ENCODE peak calls at places on chromosome 12, in five cellular contexts. N is neuronal stem cell, G is mesendoderm, A is H9, C is trophoblast cell. P is an unnamed sample.

GRCh38 chr12:62466018-62466595 is 519 bp upstream of the MON2 start:
- DNase-seq in G (peak), N (no peak), A (peak), C (peak), P (peak)

GRCh38 chr12:124217508-124217981 is 77.3 kb upstream of the RFLNA start:
- DNase-seq in N (peak), G (no peak), C (no peak), A (no peak), P (no peak)

GRCh38 chr12:3777206-3777809 is 24.4 kb upstream of the CRACR2A start:
- DNase-seq in C (peak), N (peak), G (peak), A (no peak), P (peak)

GRCh38 chr12:68482660-68483059 is 128.0 kb upstream of the RAP1B start:
- DNase-seq in G (no peak), A (no peak), N (no peak), C (no peak), P (no peak)

GRCh38 chr12:124053855-124054254 is 80.8 kb downstream of the ZNF664 start:
- DNase-seq in A (peak), N (peak), C (peak), G (peak), P (peak)

GRCh38 chr12:39612250-39612649 is 7.4 kb downstream of the ABCD2 start:
- DNase-seq in G (no peak), A (no peak), N (no peak), C (no peak), P (no peak)

GRCh38 chr12:126742326-126742725 is 1524.6 kb upstream of the TMEM132C start:
- DNase-seq in N (no peak), C (no peak), A (no peak), G (no peak), P (no peak)

GRCh38 chr12:41967668-41968649 is 176.7 kb downstream of the GXYLT1 start:
- DNase-seq in A (peak), C (no peak), N (peak), G (peak), P (no peak)

GRCh38 chr12:59093090-59093489 is 172.8 kb upstream of the LRIG3 start:
- DNase-seq in C (no peak), G (no peak), A (no peak), N (no peak), P (peak)

GRCh38 chr12:21643758-21644157 is 13.9 kb downstream of the LDHB start:
- DNase-seq in N (no peak), G (no peak), C (no peak), A (no peak), P (no peak)

GRCh38 chr12:58920102-58920955 is at the start of gene LRIG3:
- DNase-seq in A (peak), N (peak), C (peak), G (peak), P (peak)

GRCh38 chr12:4421590-4422031 is 24.0 kb downstream of the FGF6 start:
- DNase-seq in G (peak), C (no peak), N (peak), A (no peak), P (peak)

GRCh38 chr12:84561362-84561761 is 351.2 kb downstream of the SLC6A15 start:
- DNase-seq in C (no peak), A (no peak), G (no peak), N (no peak), P (no peak)

GRCh38 chr12:47734725-47735480 is 9.6 kb upstream of the ENDOU start:
- DNase-seq in G (peak), A (peak), C (no peak), N (no peak), P (no peak)

GRCh38 chr12:50992814-50993213 is 33.4 kb downstream of the SLC11A2 start:
- DNase-seq in G (no peak), N (no peak), A (no peak), C (no peak), P (peak)

GRCh38 chr12:98635657-98636323 is 8.8 kb downstream of the IKBIP start:
- DNase-seq in C (peak), A (no peak), G (peak), N (no peak), P (peak)

GRCh38 chr12:52318241-52318990 is 2.8 kb downstream of the KRT83 start:
- DNase-seq in C (no peak), A (no peak), N (no peak), G (no peak), P (no peak)

GRCh38 chr12:124337628-124338027 is 42.7 kb downstream of the RFLNA start:
- DNase-seq in A (no peak), G (no peak), C (no peak), N (no peak), P (no peak)

GRCh38 chr12:126719886-126720666 is 1546.9 kb upstream of the TMEM132C start:
- DNase-seq in G (no peak), N (no peak), A (no peak), C (no peak), P (no peak)

GRCh38 chr12:5898874-5899273 is 46.2 kb downstream of the ANO2 start:
- DNase-seq in A (peak), G (peak), N (no peak), C (peak), P (no peak)

GRCh38 chr12:75953312-75953906 is 78.2 kb downstream of the PHLDA1 start:
- DNase-seq in N (no peak), A (no peak), G (no peak), C (peak), P (peak)

GRCh38 chr12:68793436-68793835 is 14.5 kb upstream of the MDM2 start:
- DNase-seq in G (no peak), C (no peak), N (no peak), A (no peak), P (no peak)

GRCh38 chr12:77113971-77114370 is 48.6 kb upstream of the E2F7 start:
- DNase-seq in G (no peak), A (no peak), C (no peak), N (no peak), P (peak)

GRCh38 chr12:6963741-6964446 is 6.6 kb downstream of the PHB2 start:
- DNase-seq in A (peak), C (no peak), N (no peak), G (no peak), P (no peak)

GRCh38 chr12:77131977-77132490 is 66.7 kb upstream of the E2F7 start:
- DNase-seq in C (no peak), G (no peak), A (no peak), N (no peak), P (no peak)

GRCh38 chr12:90922068-90922743 is 32.8 kb downstream of the CCER1 start:
- DNase-seq in C (no peak), N (no peak), A (no peak), G (no peak), P (peak)

GRCh38 chr12:67651380-67651695 is 2.8 kb downstream of the DYRK2 start:
- DNase-seq in C (no peak), N (no peak), G (peak), A (no peak), P (peak)

GRCh38 chr12:112711507-112711906 is 80.0 kb upstream of the RPH3A start:
- DNase-seq in G (no peak), N (no peak), A (no peak), C (no peak), P (no peak)

GRCh38 chr12:113470871-113471618 is 626 bp downstream of the LHX5 start:
- DNase-seq in A (peak), C (no peak), N (peak), G (no peak), P (no peak)

GRCh38 chr12:132432721-132433577 is 57.0 kb upstream of the FBRSL1 start:
- DNase-seq in N (no peak), G (no peak), C (no peak), A (no peak), P (peak)

GRCh38 chr12:51391047-51391837 is at the start of gene GALNT6:
- DNase-seq in C (peak), G (peak), A (peak), N (peak), P (no peak)

GRCh38 chr12:31440134-31440533 is 114.2 kb upstream of the SINHCAF start:
- DNase-seq in C (no peak), A (no peak), N (no peak), G (peak), P (no peak)

GRCh38 chr12:123713398-123714301 is 1.5 kb downstream of the ATP6V0A2 start:
- DNase-seq in N (no peak), C (no peak), G (peak), A (no peak), P (peak)

GRCh38 chr12:52434096-52434733 is at the start of gene KRT75:
- DNase-seq in G (no peak), N (no peak), A (peak), C (no peak), P (no peak)

GRCh38 chr12:70398002-70398401 is 31.9 kb downstream of the KCNMB4 start:
- DNase-seq in N (no peak), C (no peak), G (no peak), A (no peak), P (no peak)

GRCh38 chr12:25615119-25615518 is 62.0 kb upstream of the LMNTD1 start:
- DNase-seq in A (no peak), N (no peak), G (peak), C (peak), P (peak)

GRCh38 chr12:22702690-22703089 is 77.7 kb downstream of the ETNK1 start:
- DNase-seq in G (no peak), A (no peak), N (no peak), C (no peak), P (no peak)

GRCh38 chr12:108640802-108641445 is 7.2 kb upstream of the SELPLG start:
- DNase-seq in A (peak), C (no peak), N (no peak), G (no peak), P (peak)

GRCh38 chr12:67940780-67941243 is 48.4 kb upstream of the IFNG-AS1 start:
- DNase-seq in A (no peak), G (peak), N (no peak), C (peak), P (peak)

DNA sequence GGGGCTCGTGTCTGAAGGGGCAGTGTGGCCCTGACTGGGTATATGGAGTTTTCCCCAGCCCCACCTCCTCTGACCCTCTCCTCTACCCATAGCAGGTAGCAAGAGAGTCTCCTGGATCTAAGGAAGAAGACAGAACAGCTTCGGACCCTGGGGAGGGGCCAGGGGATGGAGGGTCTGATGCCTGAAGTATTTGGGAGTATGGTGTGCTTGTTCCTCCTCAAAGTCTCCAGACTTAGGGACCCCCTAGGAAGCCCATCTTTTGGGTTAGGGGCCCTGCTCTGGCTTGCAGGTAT is 579 bp upstream of the HOXC8 start:
- DNase-seq in G (no peak), A (no peak), C (no peak), N (no peak), P (no peak)
- H2BK120ac ChIP-seq in G (no peak), A (no peak), C (no peak), N (no peak), P (no peak)

GRCh38 chr12:12272869-12273268 is 6.0 kb upstream of the LRP6 start:
- DNase-seq in N (no peak), A (no peak), C (no peak), G (peak), P (no peak)
- H2BK120ac ChIP-seq in N (no peak), A (no peak), C (peak), G (no peak), P (peak)

GRCh38 chr12:8913702-8914032 is 642 bp upstream of the PHC1 start:
- DNase-seq in A (no peak), C (no peak), N (no peak), G (no peak), P (no peak)
- H2BK120ac ChIP-seq in A (no peak), C (no peak), N (no peak), G (peak), P (peak)

DNA sequence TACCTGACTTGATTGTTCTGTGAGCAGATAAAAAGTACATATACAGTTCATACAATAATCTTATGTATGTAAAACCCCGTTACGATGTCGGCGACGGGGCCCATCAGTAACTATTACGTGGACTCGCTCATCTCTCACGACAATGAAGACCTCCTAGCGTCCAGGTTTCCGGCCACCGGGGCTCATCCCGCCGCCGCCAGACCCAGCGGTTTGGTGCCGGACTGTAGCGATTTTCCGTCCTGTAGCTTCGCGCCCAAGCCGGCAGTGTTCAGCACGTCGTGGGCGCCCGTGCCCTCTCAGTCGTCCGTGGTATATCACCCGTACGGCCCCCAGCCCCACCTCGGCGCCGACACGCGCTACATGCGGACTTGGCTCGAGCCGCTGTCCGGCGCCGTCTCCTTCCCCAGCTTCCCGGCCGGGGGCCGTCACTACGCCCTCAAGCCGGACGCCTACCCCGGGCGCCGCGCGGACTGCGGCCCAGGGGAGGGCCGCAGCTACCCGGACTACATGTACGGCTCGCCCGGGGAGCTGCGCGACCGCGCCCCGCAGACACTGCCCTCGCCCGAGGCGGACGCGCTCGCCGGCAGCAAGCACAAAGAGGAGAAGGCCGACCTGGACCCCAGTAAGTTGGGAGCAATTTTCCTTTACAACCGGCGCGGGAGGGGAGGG is at the start of gene HOXC9:
- DNase-seq in N (no peak), C (no peak), G (no peak), A (no peak), P (no peak)
- H2BK120ac ChIP-seq in N (no peak), C (no peak), G (no peak), A (no peak), P (no peak)

GRCh38 chr12:44942714-44943113 is 66.6 kb upstream of the NELL2 start:
- DNase-seq in C (no peak), A (no peak), G (no peak), N (no peak), P (no peak)
- H2BK120ac ChIP-seq in C (no peak), A (no peak), G (no peak), N (no peak), P (no peak)

GRCh38 chr12:12901158-12901791 is 9.9 kb downstream of the GPRC5A start:
- DNase-seq in G (no peak), A (no peak), C (peak), N (no peak), P (peak)

GRCh38 chr12:12898911-12899511 is 7.6 kb downstream of the GPRC5A start:
- DNase-seq in A (no peak), N (no peak), C (no peak), G (no peak), P (no peak)

GRCh38 chr12:12898136-12898712 is 6.9 kb downstream of the GPRC5A start:
- DNase-seq in A (no peak), C (no peak), G (no peak), N (no peak), P (no peak)

GRCh38 chr12:12900786-12901157 is 9.4 kb downstream of the GPRC5A start:
- DNase-seq in C (no peak), A (no peak), N (no peak), G (no peak), P (no peak)

DNA sequence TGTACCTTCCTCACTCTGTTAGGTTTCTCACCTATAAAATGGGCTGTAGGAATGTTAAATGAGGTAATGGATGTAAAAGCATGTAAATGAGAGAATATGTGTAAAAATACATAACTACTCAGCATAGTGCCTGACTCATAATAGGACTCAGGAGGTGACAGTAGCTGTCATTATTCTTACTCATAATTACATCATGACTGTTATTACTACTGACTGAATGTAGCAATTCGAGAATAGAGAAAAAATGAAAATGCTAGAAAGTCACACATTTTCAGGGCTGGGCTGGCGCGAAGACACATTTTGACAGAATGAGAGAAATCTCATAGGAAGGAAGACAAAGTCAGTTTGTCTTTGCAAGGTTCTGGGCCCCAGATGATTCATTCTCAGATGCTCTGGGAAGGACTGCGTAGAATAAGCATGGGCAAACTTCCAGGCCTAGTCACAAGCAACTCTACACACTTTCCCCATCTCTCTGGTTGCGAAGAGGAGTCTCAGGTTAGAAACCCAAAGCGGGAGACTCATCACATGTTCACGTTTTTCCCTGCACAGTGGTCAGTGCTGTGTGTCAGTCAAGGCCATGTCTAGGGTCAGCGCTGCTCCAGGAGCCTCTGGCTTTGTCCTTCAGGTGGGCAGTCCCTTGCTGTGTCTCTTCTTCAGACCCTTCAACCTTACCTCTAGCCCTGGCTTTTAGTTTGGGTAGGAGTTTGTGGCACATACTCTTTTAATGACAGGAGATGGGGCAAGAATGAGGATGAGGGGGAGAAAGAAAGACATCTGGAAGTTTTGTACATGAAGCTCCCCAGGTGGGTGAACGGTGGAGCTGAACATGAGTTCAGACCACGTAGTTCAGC is 8.4 kb downstream of the GPRC5A start:
- DNase-seq in N (no peak), A (no peak), G (no peak), C (no peak), P (peak)
- H2BK120ac ChIP-seq in N (no peak), A (no peak), G (no peak), C (no peak), P (peak)

GRCh38 chr12:57033428-57033827 is 16.5 kb downstream of the MYO1A start:
- DNase-seq in G (no peak), C (no peak), A (no peak), N (no peak), P (no peak)

GRCh38 chr12:57027805-57028153 is 11.4 kb upstream of the TAC3 start:
- DNase-seq in A (no peak), G (peak), C (no peak), N (no peak), P (no peak)

GRCh38 chr12:57031228-57031670 is 14.9 kb upstream of the TAC3 start:
- DNase-seq in G (peak), A (no peak), C (no peak), N (no peak), P (no peak)

GRCh38 chr12:57027011-57027804 is 10.9 kb upstream of the TAC3 start:
- DNase-seq in C (no peak), A (no peak), G (peak), N (no peak), P (no peak)

DNA sequence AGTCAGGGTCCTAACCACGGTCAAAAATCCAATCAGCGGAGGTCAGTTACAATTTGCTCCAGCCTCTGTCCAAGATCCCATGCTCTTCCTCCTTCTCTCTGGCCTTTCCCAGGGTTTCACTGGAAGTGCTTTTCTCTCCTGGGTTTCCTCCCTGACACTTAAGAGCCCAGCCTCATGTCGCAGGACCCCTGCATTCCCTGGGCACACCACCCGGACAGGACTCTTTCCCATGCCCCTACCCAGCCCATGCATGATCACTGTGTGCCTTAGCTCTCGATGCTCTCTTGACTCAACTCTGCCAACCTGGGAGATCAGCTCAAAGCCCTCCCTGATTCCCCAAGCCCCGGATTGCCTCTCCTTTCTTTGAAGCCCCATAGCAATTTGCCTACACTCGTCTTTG is 15.5 kb upstream of the TAC3 start:
- DNase-seq in A (no peak), N (no peak), C (no peak), G (no peak), P (no peak)
- H2BK120ac ChIP-seq in A (no peak), N (no peak), C (no peak), G (no peak), P (no peak)